ENCODE peak calls at places on chromosomes 2 and 18, in seven cellular contexts. E, F, S, W, X, D and U are unnamed samples.

GRCh38 chr2:69177785-69178636 is 165.0 kb downstream of the ANTXR1 start:
- DNase-seq in W (peak; percentile 92), X (peak; percentile 91), S (no peak), D (peak; percentile 88), F (no peak), E (peak; percentile 98), U (peak; percentile 95)

GRCh38 chr2:194739217-194739616 is 917.8 kb upstream of the SLC39A10 start:
- DNase-seq in E (no peak), D (no peak), W (no peak), S (no peak), F (no peak), X (no peak), U (no peak)

GRCh38 chr18:45690975-45691815 is 32.8 kb upstream of the SLC14A1 start:
- DNase-seq in E (peak; percentile 70), S (peak; percentile 64), D (peak; percentile 79), F (no peak), X (peak; percentile 86), W (peak; percentile 76), U (peak; percentile 68)

GRCh38 chr2:127044977-127045654 is 61.8 kb downstream of the BIN1 start:
- DNase-seq in E (no peak), W (no peak), X (no peak), F (no peak), D (peak; percentile 60), S (no peak), U (no peak)

GRCh38 chr2:152499921-152500320 is 164.9 kb downstream of the FMNL2 start:
- DNase-seq in F (no peak), E (peak; percentile 45), S (no peak), D (peak; percentile 93), X (no peak), W (peak; percentile 37), U (peak; percentile 62)

GRCh38 chr18:79974025-79974424 is 9.6 kb downstream of the HSBP1L1 start:
- DNase-seq in S (no peak), X (no peak), W (no peak), F (no peak), E (no peak), D (no peak), U (no peak)

GRCh38 chr2:171084128-171084527 is 76.6 kb downstream of the TLK1 start:
- DNase-seq in S (no peak), E (no peak), F (peak; percentile 47), X (no peak), D (no peak), W (no peak), U (no peak)

GRCh38 chr2:144048631-144049060 is 471.3 kb downstream of the ZEB2 start:
- DNase-seq in W (no peak), S (no peak), E (peak; percentile 29), D (peak; percentile 30), X (no peak), F (no peak), U (peak; percentile 12)

GRCh38 chr2:121699421-121700328 is 37.0 kb downstream of the NIFK start:
- DNase-seq in F (no peak), S (no peak), D (peak; percentile 88), W (peak; percentile 84), X (peak; percentile 47), E (peak; percentile 76), U (peak; percentile 90)

GRCh38 chr18:51051105-51051712 is 21.2 kb downstream of the SMAD4 start:
- DNase-seq in E (peak; percentile 59), D (peak; percentile 73), X (peak; percentile 74), F (no peak), W (peak; percentile 65), S (peak; percentile 41), U (peak; percentile 70)

GRCh38 chr18:69758458-69758857 is 189.2 kb downstream of the CD226 start:
- DNase-seq in D (peak; percentile 62), F (no peak), W (peak; percentile 75), S (no peak), E (peak; percentile 33), X (no peak), U (peak; percentile 70)

GRCh38 chr2:132037527-132038178 is 124.1 kb downstream of the ANKRD30BL start:
- DNase-seq in X (peak; percentile 35), F (no peak), W (no peak), S (no peak), D (peak; percentile 0), E (no peak), U (no peak)

GRCh38 chr2:72112981-72113846 is 34.4 kb downstream of the CYP26B1 start:
- DNase-seq in X (no peak), W (no peak), S (no peak), E (peak; percentile 9), F (no peak), D (no peak), U (peak; percentile 37)

GRCh38 chr2:146642066-146642465 is 1202.8 kb upstream of the ACVR2A start:
- DNase-seq in F (no peak), W (no peak), D (no peak), X (peak; percentile 13), E (no peak), S (no peak), U (no peak)

GRCh38 chr2:241855888-241856422 is 2.7 kb downstream of the PDCD1 start:
- DNase-seq in E (no peak), F (no peak), S (no peak), X (no peak), W (no peak), D (no peak), U (no peak)

GRCh38 chr2:96899084-96899735 is 29.3 kb upstream of the SEMA4C start:
- DNase-seq in F (no peak), W (peak; percentile 35), E (no peak), X (no peak), D (peak; percentile 77), S (no peak), U (no peak)

GRCh38 chr2:168801961-168802824 is at the start of gene NOSTRIN:
- DNase-seq in E (peak; percentile 46), W (peak; percentile 48), F (no peak), D (peak; percentile 65), S (no peak), X (peak; percentile 81), U (no peak)

GRCh38 chr18:3525870-3526420 is 76.0 kb downstream of the TGIF1 start:
- DNase-seq in D (no peak), X (no peak), F (no peak), S (peak; percentile 95), E (no peak), W (no peak), U (no peak)

GRCh38 chr2:164479460-164479859 is 141.8 kb downstream of the GRB14 start:
- DNase-seq in S (no peak), X (peak; percentile 47), D (peak; percentile 40), W (peak; percentile 22), F (peak; percentile 26), E (peak; percentile 12), U (peak; percentile 49)

GRCh38 chr2:84995826-84996225 is 24.9 kb downstream of the KCMF1 start:
- DNase-seq in E (no peak), D (no peak), W (no peak), F (no peak), X (no peak), S (no peak), U (no peak)

GRCh38 chr2:76050196-76050595 is 339.5 kb upstream of the GCFC2 start:
- DNase-seq in X (no peak), F (no peak), S (no peak), W (no peak), D (no peak), E (no peak), U (no peak)

GRCh38 chr18:47682876-47683275 is 247.6 kb downstream of the SMAD2 start:
- DNase-seq in S (no peak), D (no peak), E (no peak), X (no peak), W (no peak), F (no peak), U (no peak)

GRCh38 chr2:207255565-207255964 is 89.8 kb upstream of the KLF7 start:
- DNase-seq in E (no peak), S (no peak), W (no peak), D (no peak), F (no peak), X (no peak), U (no peak)

GRCh38 chr18:46393230-46393629 is 263.8 kb downstream of the LOXHD1 start:
- DNase-seq in W (no peak), D (no peak), E (no peak), S (no peak), X (no peak), F (no peak), U (no peak)

GRCh38 chr2:226550801-226551200 is 248.8 kb downstream of the IRS1 start:
- DNase-seq in D (no peak), W (no peak), E (no peak), F (no peak), S (no peak), X (no peak), U (no peak)

GRCh38 chr2:26679857-26680256 is 12.7 kb upstream of the KCNK3 start:
- DNase-seq in W (no peak), F (no peak), D (no peak), S (no peak), X (no peak), E (no peak), U (no peak)

GRCh38 chr2:150162241-150162942 is 325.1 kb downstream of the RND3 start:
- DNase-seq in F (no peak), W (no peak), E (no peak), S (no peak), D (no peak), X (no peak), U (no peak)

GRCh38 chr2:54384301-54385035 is 71.7 kb upstream of the SPTBN1 start:
- DNase-seq in X (no peak), F (no peak), W (no peak), S (no peak), E (no peak), D (no peak), U (no peak)

GRCh38 chr2:193141-193552 is 70.7 kb downstream of the SH3YL1 start:
- DNase-seq in E (peak; percentile 42), D (no peak), S (no peak), F (no peak), W (peak; percentile 2), X (no peak), U (no peak)

GRCh38 chr2:45964226-45964841 is 312.9 kb downstream of the PRKCE start:
- DNase-seq in X (peak; percentile 58), W (peak; percentile 90), D (peak; percentile 94), E (peak; percentile 91), S (peak; percentile 90), F (no peak), U (peak; percentile 97)

GRCh38 chr2:149488719-149489440 is 98.7 kb downstream of the MMADHC start:
- DNase-seq in E (peak; percentile 13), F (no peak), X (no peak), W (no peak), S (no peak), D (no peak), U (no peak)

GRCh38 chr2:36487947-36488346 is 110.0 kb downstream of the FEZ2 start:
- DNase-seq in X (no peak), F (no peak), D (no peak), W (no peak), S (no peak), E (no peak), U (peak; percentile 17)

GRCh38 chr2:121092095-121092494 is 192.9 kb downstream of the TFCP2L1 start:
- DNase-seq in S (no peak), D (no peak), X (no peak), E (no peak), W (no peak), F (no peak), U (no peak)

GRCh38 chr18:9642799-9643445 is 28.6 kb upstream of the PPP4R1 start:
- DNase-seq in D (no peak), F (no peak), S (no peak), W (no peak), X (no peak), E (peak; percentile 42), U (peak; percentile 36)

GRCh38 chr2:73177645-73178255 is 24.6 kb upstream of the NOTO start:
- DNase-seq in D (no peak), S (no peak), E (no peak), F (no peak), X (no peak), W (no peak), U (no peak)

GRCh38 chr2:233977296-233977837 is 60.2 kb downstream of the TRPM8 start:
- DNase-seq in S (no peak), E (no peak), X (no peak), D (no peak), F (no peak), W (no peak), U (no peak)

GRCh38 chr2:138421971-138422335 is 79.6 kb upstream of the SPOPL start:
- DNase-seq in S (peak; percentile 20), W (peak; percentile 76), X (peak; percentile 21), F (no peak), E (peak; percentile 83), D (peak; percentile 74), U (peak; percentile 88)

GRCh38 chr2:232365621-232366321 is 12.8 kb upstream of the ALPP start:
- DNase-seq in S (no peak), D (no peak), F (no peak), X (peak; percentile 63), W (peak; percentile 21), E (peak; percentile 43), U (no peak)